ENCODE peak calls at places on chromosomes 2 and 18, in four cellular contexts. One of them, this sample, is unnamed.

GRCh38 chr2:24724111-24724775 is 68.9 kb downstream of the PTRHD1 start:
- DNase-seq in K562: no peak
- DNase-seq in SK-N-SH: no peak
- DNase-seq in HepG2: no peak
- DNase-seq in this sample: no peak

GRCh38 chr2:123085479-123085878 is 939.6 kb upstream of the CNTNAP5 start:
- DNase-seq in K562: no peak
- DNase-seq in SK-N-SH: no peak
- DNase-seq in HepG2: no peak
- DNase-seq in this sample: no peak

GRCh38 chr2:222708274-222708710 is 36.8 kb downstream of the MOGAT1 start:
- DNase-seq in K562: peak
- DNase-seq in SK-N-SH: peak
- DNase-seq in HepG2: peak
- DNase-seq in this sample: peak

GRCh38 chr2:192035731-192036442 is 158.8 kb downstream of the TMEFF2 start:
- DNase-seq in K562: no peak
- DNase-seq in SK-N-SH: no peak
- DNase-seq in HepG2: no peak
- DNase-seq in this sample: no peak

GRCh38 chr2:224545884-224546644 is 39.1 kb downstream of the CUL3 start:
- DNase-seq in K562: no peak
- DNase-seq in SK-N-SH: no peak
- DNase-seq in HepG2: no peak
- DNase-seq in this sample: no peak

GRCh38 chr2:96549466-96549785 is 12.9 kb downstream of the ARID5A start:
- DNase-seq in K562: no peak
- DNase-seq in SK-N-SH: no peak
- DNase-seq in HepG2: no peak
- DNase-seq in this sample: no peak

GRCh38 chr2:61905372-61906186 is at the start of gene COMMD1:
- DNase-seq in K562: peak
- DNase-seq in SK-N-SH: peak
- DNase-seq in HepG2: peak
- DNase-seq in this sample: no peak

GRCh38 chr2:58875462-58875861 is 634.3 kb upstream of the FANCL start:
- DNase-seq in K562: no peak
- DNase-seq in SK-N-SH: no peak
- DNase-seq in HepG2: no peak
- DNase-seq in this sample: no peak

GRCh38 chr2:3192920-3193319 is 184.7 kb downstream of the EIPR1 start:
- DNase-seq in K562: no peak
- DNase-seq in SK-N-SH: peak
- DNase-seq in HepG2: no peak
- DNase-seq in this sample: no peak

GRCh38 chr2:26292646-26293045 is 47.9 kb downstream of the HADHB start:
- DNase-seq in K562: no peak
- DNase-seq in SK-N-SH: no peak
- DNase-seq in HepG2: peak
- DNase-seq in this sample: no peak

GRCh38 chr2:127697482-127698180 is 3.7 kb upstream of the SFT2D3 start:
- DNase-seq in K562: no peak
- DNase-seq in SK-N-SH: no peak
- DNase-seq in HepG2: no peak
- DNase-seq in this sample: no peak

GRCh38 chr2:193556766-193557470 is 1362.2 kb upstream of the TMEFF2 start:
- DNase-seq in K562: no peak
- DNase-seq in SK-N-SH: no peak
- DNase-seq in HepG2: no peak
- DNase-seq in this sample: no peak

GRCh38 chr2:44989176-44989575 is 20.1 kb downstream of the SIX2 start:
- DNase-seq in K562: no peak
- DNase-seq in SK-N-SH: no peak
- DNase-seq in HepG2: no peak
- DNase-seq in this sample: no peak

GRCh38 chr2:186995092-186995491 is 146.1 kb upstream of the ZSWIM2 start:
- DNase-seq in K562: no peak
- DNase-seq in SK-N-SH: no peak
- DNase-seq in HepG2: no peak
- DNase-seq in this sample: no peak

GRCh38 chr2:138421971-138422335 is 79.6 kb upstream of the SPOPL start:
- DNase-seq in K562: no peak
- DNase-seq in SK-N-SH: no peak
- DNase-seq in HepG2: no peak
- DNase-seq in this sample: peak

GRCh38 chr2:227608469-227609338 is 5.9 kb downstream of the SCYGR3 start:
- DNase-seq in K562: no peak
- DNase-seq in SK-N-SH: no peak
- DNase-seq in HepG2: no peak
- DNase-seq in this sample: no peak

GRCh38 chr2:113965644-113966043 is 75.8 kb downstream of the ACTR3 start:
- DNase-seq in K562: no peak
- DNase-seq in SK-N-SH: no peak
- DNase-seq in HepG2: peak
- DNase-seq in this sample: peak

GRCh38 chr2:201831469-201831868 is 25.1 kb downstream of the CDK15 start:
- DNase-seq in K562: no peak
- DNase-seq in SK-N-SH: no peak
- DNase-seq in HepG2: no peak
- DNase-seq in this sample: no peak

DNA sequence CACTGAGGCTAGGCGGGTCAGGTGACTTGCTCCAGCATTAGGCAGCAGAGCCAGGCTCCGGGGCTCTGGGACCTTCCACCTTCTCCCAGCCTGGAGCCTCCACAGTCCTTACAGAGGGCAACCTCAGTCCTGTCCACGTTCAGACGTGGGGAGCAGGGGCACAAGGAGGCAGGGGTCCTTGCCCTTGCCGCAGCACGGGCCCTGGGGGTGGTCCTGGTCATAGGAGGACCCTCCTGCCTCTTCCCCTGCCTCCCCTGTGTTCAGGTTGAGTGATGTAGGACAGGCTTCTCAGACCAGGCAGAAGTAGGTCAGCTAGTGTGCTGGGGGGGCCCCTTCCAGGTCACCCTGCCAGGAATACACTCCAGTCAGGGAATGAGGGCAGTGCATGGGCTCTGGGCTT is 5.4 kb upstream of the ARHGEF4 start:
- DNase-seq in K562: no peak
- DNase-seq in SK-N-SH: no peak
- DNase-seq in HepG2: no peak
- DNase-seq in this sample: no peak
- TF ChIP-seq ELF1 in K562: no peak
- TF ChIP-seq ELF1 in SK-N-SH: no peak
- TF ChIP-seq ELF1 in HepG2: no peak
- TF ChIP-seq ELF1 in this sample: no peak

GRCh38 chr2:121707344-121707919 is 29.2 kb downstream of the NIFK start:
- DNase-seq in K562: no peak
- DNase-seq in SK-N-SH: no peak
- DNase-seq in HepG2: peak
- DNase-seq in this sample: no peak
- TF ChIP-seq ELF1 in K562: no peak
- TF ChIP-seq ELF1 in SK-N-SH: no peak
- TF ChIP-seq ELF1 in HepG2: peak
- TF ChIP-seq ELF1 in this sample: no peak

GRCh38 chr2:173997779-173998178 is 32.6 kb upstream of the SP3 start:
- DNase-seq in K562: no peak
- DNase-seq in SK-N-SH: no peak
- DNase-seq in HepG2: no peak
- DNase-seq in this sample: no peak

GRCh38 chr2:173998386-173998785 is 33.2 kb upstream of the SP3 start:
- DNase-seq in K562: no peak
- DNase-seq in SK-N-SH: no peak
- DNase-seq in HepG2: no peak
- DNase-seq in this sample: no peak

GRCh38 chr2:173999272-173999671 is 34.1 kb upstream of the SP3 start:
- DNase-seq in K562: no peak
- DNase-seq in SK-N-SH: no peak
- DNase-seq in HepG2: no peak
- DNase-seq in this sample: no peak

GRCh38 chr2:173996766-173997165 is 31.6 kb upstream of the SP3 start:
- DNase-seq in K562: no peak
- DNase-seq in SK-N-SH: no peak
- DNase-seq in HepG2: no peak
- DNase-seq in this sample: no peak

DNA sequence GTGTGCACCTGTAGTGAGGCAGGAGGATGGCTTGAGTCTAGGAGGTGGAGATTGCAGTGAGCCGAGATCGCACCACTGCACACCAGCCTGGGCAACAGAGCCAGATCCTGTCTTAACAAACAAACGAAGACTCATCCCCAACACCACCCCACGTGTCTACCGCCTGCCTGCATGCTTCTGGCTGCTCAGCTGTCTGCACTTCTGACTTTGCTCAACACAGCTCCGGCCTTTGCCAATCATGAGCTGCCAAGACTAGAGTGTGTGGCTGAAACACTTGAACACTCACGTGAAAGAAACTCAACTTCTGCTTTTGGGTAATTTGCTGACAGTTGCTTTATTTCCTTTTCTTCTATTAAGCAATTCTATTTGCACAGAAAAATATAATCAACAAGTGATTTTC is 32.1 kb upstream of the SP3 start:
- DNase-seq in K562: no peak
- DNase-seq in SK-N-SH: no peak
- DNase-seq in HepG2: no peak
- DNase-seq in this sample: no peak
- TF ChIP-seq ELF1 in K562: no peak
- TF ChIP-seq ELF1 in SK-N-SH: no peak
- TF ChIP-seq ELF1 in HepG2: no peak
- TF ChIP-seq ELF1 in this sample: no peak

GRCh38 chr18:23158884-23159820 is 23.9 kb downstream of the CABLES1 start:
- DNase-seq in K562: no peak
- DNase-seq in SK-N-SH: no peak
- DNase-seq in HepG2: no peak
- DNase-seq in this sample: no peak
- TF ChIP-seq ELF1 in K562: no peak
- TF ChIP-seq ELF1 in SK-N-SH: no peak
- TF ChIP-seq ELF1 in HepG2: no peak
- TF ChIP-seq ELF1 in this sample: no peak

DNA sequence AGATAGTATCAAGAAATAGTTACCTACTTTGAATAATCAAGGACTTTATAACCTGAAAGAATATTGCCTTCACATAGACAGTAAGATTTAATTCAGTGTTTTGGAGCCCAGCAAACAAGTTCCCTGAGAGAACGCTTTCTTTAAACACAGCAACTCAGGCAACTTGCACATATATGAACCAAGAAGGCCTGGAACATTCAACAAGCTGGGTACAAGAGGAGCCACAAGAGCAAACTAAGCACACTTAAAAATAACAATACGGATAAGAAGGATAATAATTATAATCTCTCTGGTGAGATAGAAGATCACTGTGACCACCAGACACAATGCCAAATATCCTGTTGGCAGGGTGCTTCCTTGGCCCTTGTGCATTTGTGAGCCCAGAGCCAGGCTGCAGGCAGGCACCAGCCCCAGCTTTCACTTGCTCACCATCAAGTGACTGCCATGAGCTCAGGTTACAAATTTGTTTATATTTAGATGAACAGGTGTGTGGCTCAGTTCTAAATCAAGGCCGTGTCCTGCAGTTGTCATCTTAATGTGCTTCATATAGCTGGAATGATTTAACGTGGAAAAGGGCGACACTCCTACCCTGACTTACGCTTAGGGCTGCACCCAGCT is 446.6 kb downstream of the IRS1 start:
- DNase-seq in K562: no peak
- DNase-seq in SK-N-SH: no peak
- DNase-seq in HepG2: no peak
- DNase-seq in this sample: no peak
- TF ChIP-seq ELF1 in K562: no peak
- TF ChIP-seq ELF1 in SK-N-SH: no peak
- TF ChIP-seq ELF1 in HepG2: no peak
- TF ChIP-seq ELF1 in this sample: no peak

GRCh38 chr2:23248667-23249066 is 136.3 kb upstream of the KLHL29 start:
- DNase-seq in K562: no peak
- DNase-seq in SK-N-SH: no peak
- DNase-seq in HepG2: no peak
- DNase-seq in this sample: no peak
- TF ChIP-seq ELF1 in K562: no peak
- TF ChIP-seq ELF1 in SK-N-SH: no peak
- TF ChIP-seq ELF1 in HepG2: no peak
- TF ChIP-seq ELF1 in this sample: no peak

GRCh38 chr18:76376668-76377358 is 118.2 kb downstream of the ZNF516 start:
- DNase-seq in K562: peak
- DNase-seq in SK-N-SH: no peak
- DNase-seq in HepG2: no peak
- DNase-seq in this sample: no peak

GRCh38 chr18:76374330-76375281 is 120.4 kb downstream of the ZNF516 start:
- DNase-seq in K562: no peak
- DNase-seq in SK-N-SH: no peak
- DNase-seq in HepG2: no peak
- DNase-seq in this sample: no peak

GRCh38 chr18:76377359-76377756 is 117.7 kb downstream of the ZNF516 start:
- DNase-seq in K562: no peak
- DNase-seq in SK-N-SH: no peak
- DNase-seq in HepG2: no peak
- DNase-seq in this sample: no peak

GRCh38 chr18:76378526-76379215 is 116.4 kb downstream of the ZNF516 start:
- DNase-seq in K562: no peak
- DNase-seq in SK-N-SH: no peak
- DNase-seq in HepG2: no peak
- DNase-seq in this sample: no peak

GRCh38 chr18:76376225-76376624 is 118.8 kb downstream of the ZNF516 start:
- DNase-seq in K562: no peak
- DNase-seq in SK-N-SH: no peak
- DNase-seq in HepG2: peak
- DNase-seq in this sample: no peak
- TF ChIP-seq ELF1 in K562: no peak
- TF ChIP-seq ELF1 in SK-N-SH: no peak
- TF ChIP-seq ELF1 in HepG2: no peak
- TF ChIP-seq ELF1 in this sample: no peak

GRCh38 chr2:129347486-129348217 is 631.8 kb upstream of the RAB6C start:
- DNase-seq in K562: no peak
- DNase-seq in SK-N-SH: no peak
- DNase-seq in HepG2: no peak
- DNase-seq in this sample: no peak
- TF ChIP-seq ELF1 in K562: no peak
- TF ChIP-seq ELF1 in SK-N-SH: no peak
- TF ChIP-seq ELF1 in HepG2: no peak
- TF ChIP-seq ELF1 in this sample: no peak

This sample was measured in HCT116.